ENCODE peak calls at places on chromosomes 7 and 10, in six cellular contexts. One of them, this sample, is unnamed.

GRCh38 chr7:116783666-116784318 is 78.6 kb upstream of the CAPZA2 start:
- DNase-seq in thoracic aorta: no peak
- DNase-seq in mucosa of descending colon: peak
- DNase-seq in GM10248: no peak
- DNase-seq in GM06990: no peak
- DNase-seq in endothelial cell: no peak
- DNase-seq in this sample: no peak

GRCh38 chr10:19728376-19728775 is 87.9 kb upstream of the PLXDC2 start:
- DNase-seq in GM10248: no peak
- DNase-seq in mucosa of descending colon: no peak
- DNase-seq in GM06990: no peak
- DNase-seq in endothelial cell: no peak
- DNase-seq in thoracic aorta: no peak
- DNase-seq in this sample: no peak

GRCh38 chr7:147708871-147709270 is 881.7 kb upstream of the C7orf33 start:
- DNase-seq in thoracic aorta: no peak
- DNase-seq in GM06990: no peak
- DNase-seq in mucosa of descending colon: no peak
- DNase-seq in GM10248: no peak
- DNase-seq in endothelial cell: no peak
- DNase-seq in this sample: no peak

GRCh38 chr7:1856161-1856965 is 186.3 kb downstream of the ELFN1 start:
- DNase-seq in endothelial cell: no peak
- DNase-seq in GM10248: no peak
- DNase-seq in mucosa of descending colon: peak
- DNase-seq in thoracic aorta: no peak
- DNase-seq in GM06990: no peak
- DNase-seq in this sample: no peak

GRCh38 chr10:97901381-97901780 is 51.7 kb downstream of the GOLGA7B start:
- DNase-seq in GM10248: no peak
- DNase-seq in endothelial cell: no peak
- DNase-seq in mucosa of descending colon: no peak
- DNase-seq in GM06990: no peak
- DNase-seq in thoracic aorta: no peak
- DNase-seq in this sample: no peak

GRCh38 chr10:30398788-30399187 is 35.2 kb upstream of the MAP3K8 start:
- DNase-seq in thoracic aorta: no peak
- DNase-seq in mucosa of descending colon: no peak
- DNase-seq in GM10248: no peak
- DNase-seq in endothelial cell: no peak
- DNase-seq in GM06990: no peak
- DNase-seq in this sample: peak

GRCh38 chr7:91151916-91152315 is 112.3 kb upstream of the FZD1 start:
- DNase-seq in endothelial cell: no peak
- DNase-seq in thoracic aorta: no peak
- DNase-seq in GM06990: no peak
- DNase-seq in mucosa of descending colon: no peak
- DNase-seq in GM10248: no peak
- DNase-seq in this sample: no peak

GRCh38 chr7:134690016-134690415 is 43.4 kb downstream of the BPGM start:
- DNase-seq in thoracic aorta: no peak
- DNase-seq in endothelial cell: no peak
- DNase-seq in mucosa of descending colon: no peak
- DNase-seq in GM06990: no peak
- DNase-seq in GM10248: peak
- DNase-seq in this sample: no peak

GRCh38 chr7:52540041-52540440 is 495.4 kb upstream of the POM121L12 start:
- DNase-seq in thoracic aorta: no peak
- DNase-seq in mucosa of descending colon: no peak
- DNase-seq in endothelial cell: no peak
- DNase-seq in GM06990: no peak
- DNase-seq in GM10248: no peak
- DNase-seq in this sample: peak

GRCh38 chr10:50857579-50857978 is 27.8 kb downstream of the A1CF start:
- DNase-seq in endothelial cell: no peak
- DNase-seq in thoracic aorta: no peak
- DNase-seq in mucosa of descending colon: no peak
- DNase-seq in GM06990: no peak
- DNase-seq in GM10248: no peak
- DNase-seq in this sample: no peak

GRCh38 chr7:66352071-66352470 is 146.9 kb downstream of the TPST1 start:
- DNase-seq in GM06990: no peak
- DNase-seq in mucosa of descending colon: no peak
- DNase-seq in GM10248: peak
- DNase-seq in thoracic aorta: no peak
- DNase-seq in endothelial cell: no peak
- DNase-seq in this sample: no peak
- TF ChIP-seq CTCF in GM06990: no peak
- TF ChIP-seq CTCF in mucosa of descending colon: no peak
- TF ChIP-seq CTCF in GM10248: no peak
- TF ChIP-seq CTCF in thoracic aorta: no peak
- TF ChIP-seq CTCF in endothelial cell: no peak
- TF ChIP-seq CTCF in this sample: no peak

GRCh38 chr10:26480909-26481703 is 43.0 kb downstream of the APBB1IP start:
- DNase-seq in GM06990: no peak
- DNase-seq in mucosa of descending colon: no peak
- DNase-seq in GM10248: no peak
- DNase-seq in thoracic aorta: no peak
- DNase-seq in endothelial cell: no peak
- DNase-seq in this sample: no peak
- TF ChIP-seq CTCF in GM06990: no peak
- TF ChIP-seq CTCF in mucosa of descending colon: no peak
- TF ChIP-seq CTCF in GM10248: no peak
- TF ChIP-seq CTCF in thoracic aorta: no peak
- TF ChIP-seq CTCF in endothelial cell: no peak
- TF ChIP-seq CTCF in this sample: no peak

GRCh38 chr7:43112088-43112940 is at the start of gene HECW1:
- DNase-seq in GM06990: peak
- DNase-seq in endothelial cell: peak
- DNase-seq in thoracic aorta: no peak
- DNase-seq in mucosa of descending colon: no peak
- DNase-seq in GM10248: no peak
- DNase-seq in this sample: no peak
- TF ChIP-seq CTCF in GM06990: no peak
- TF ChIP-seq CTCF in endothelial cell: no peak
- TF ChIP-seq CTCF in thoracic aorta: no peak
- TF ChIP-seq CTCF in mucosa of descending colon: no peak
- TF ChIP-seq CTCF in GM10248: no peak
- TF ChIP-seq CTCF in this sample: no peak

GRCh38 chr7:45975367-45975766 is 54.3 kb upstream of the IGFBP3 start:
- DNase-seq in endothelial cell: no peak
- DNase-seq in mucosa of descending colon: no peak
- DNase-seq in GM10248: peak
- DNase-seq in thoracic aorta: no peak
- DNase-seq in GM06990: no peak
- DNase-seq in this sample: no peak

GRCh38 chr7:45974540-45975360 is 53.7 kb upstream of the IGFBP3 start:
- DNase-seq in mucosa of descending colon: no peak
- DNase-seq in GM10248: peak
- DNase-seq in GM06990: no peak
- DNase-seq in endothelial cell: no peak
- DNase-seq in thoracic aorta: no peak
- DNase-seq in this sample: no peak

GRCh38 chr7:45976485-45976856 is 55.4 kb upstream of the IGFBP3 start:
- DNase-seq in thoracic aorta: no peak
- DNase-seq in GM10248: peak
- DNase-seq in mucosa of descending colon: no peak
- DNase-seq in endothelial cell: no peak
- DNase-seq in GM06990: no peak
- DNase-seq in this sample: no peak

GRCh38 chr7:45977256-45977655 is 56.2 kb upstream of the IGFBP3 start:
- DNase-seq in endothelial cell: no peak
- DNase-seq in thoracic aorta: no peak
- DNase-seq in mucosa of descending colon: no peak
- DNase-seq in GM06990: no peak
- DNase-seq in GM10248: peak
- DNase-seq in this sample: no peak

GRCh38 chr7:45975847-45976484 is 54.9 kb upstream of the IGFBP3 start:
- DNase-seq in GM10248: peak
- DNase-seq in mucosa of descending colon: no peak
- DNase-seq in endothelial cell: no peak
- DNase-seq in thoracic aorta: no peak
- DNase-seq in GM06990: no peak
- DNase-seq in this sample: no peak
- TF ChIP-seq CTCF in GM10248: no peak
- TF ChIP-seq CTCF in mucosa of descending colon: no peak
- TF ChIP-seq CTCF in endothelial cell: no peak
- TF ChIP-seq CTCF in thoracic aorta: no peak
- TF ChIP-seq CTCF in GM06990: no peak
- TF ChIP-seq CTCF in this sample: no peak

GRCh38 chr10:43076311-43076875 is 476 bp upstream of the RET start:
- DNase-seq in mucosa of descending colon: no peak
- DNase-seq in thoracic aorta: no peak
- DNase-seq in endothelial cell: no peak
- DNase-seq in GM06990: no peak
- DNase-seq in GM10248: no peak
- DNase-seq in this sample: no peak
- TF ChIP-seq CTCF in mucosa of descending colon: no peak
- TF ChIP-seq CTCF in thoracic aorta: no peak
- TF ChIP-seq CTCF in endothelial cell: no peak
- TF ChIP-seq CTCF in GM06990: no peak
- TF ChIP-seq CTCF in GM10248: no peak
- TF ChIP-seq CTCF in this sample: no peak

DNA sequence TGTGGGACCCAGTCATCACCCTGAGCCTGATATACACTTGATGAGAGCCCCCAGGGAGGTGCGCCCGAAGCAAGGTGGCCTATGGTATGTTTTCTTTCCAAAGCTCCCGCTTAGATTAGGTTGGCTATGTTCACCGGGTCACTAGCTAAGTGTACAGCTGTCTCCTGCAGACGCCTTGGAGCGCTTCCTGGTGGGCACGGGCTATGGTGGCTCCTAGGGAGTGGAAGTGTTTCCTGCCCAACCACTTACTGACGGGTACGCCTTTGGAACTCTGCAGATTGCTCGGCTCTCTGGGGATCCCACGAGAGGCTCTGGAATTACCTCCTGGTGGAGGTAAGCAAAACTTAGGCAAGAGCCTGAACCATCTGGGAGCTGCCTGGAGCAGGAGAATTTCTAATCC is 83.6 kb upstream of the CXCL12 start:
- DNase-seq in mucosa of descending colon: no peak
- DNase-seq in GM10248: no peak
- DNase-seq in endothelial cell: no peak
- DNase-seq in GM06990: no peak
- DNase-seq in thoracic aorta: no peak
- DNase-seq in this sample: no peak
- TF ChIP-seq CTCF in mucosa of descending colon: no peak
- TF ChIP-seq CTCF in GM10248: no peak
- TF ChIP-seq CTCF in endothelial cell: no peak
- TF ChIP-seq CTCF in GM06990: no peak
- TF ChIP-seq CTCF in thoracic aorta: no peak
- TF ChIP-seq CTCF in this sample: no peak

DNA sequence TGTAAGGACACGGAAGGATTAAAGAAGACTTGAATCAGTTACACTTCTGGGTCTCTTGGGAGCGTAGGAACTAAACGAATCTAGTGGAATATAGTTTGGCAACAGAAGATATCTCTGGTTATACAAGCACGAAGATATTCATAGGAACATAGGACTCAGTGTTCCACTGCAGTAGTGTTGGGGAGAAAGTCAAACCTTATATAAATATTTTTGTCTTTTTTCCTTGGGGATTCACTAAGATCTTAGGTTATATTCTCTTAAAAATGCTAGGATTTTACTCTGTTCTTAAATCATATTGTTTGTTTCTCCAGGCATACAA is 21.4 kb downstream of the PRKAR2B start:
- DNase-seq in GM10248: no peak
- DNase-seq in mucosa of descending colon: no peak
- DNase-seq in endothelial cell: no peak
- DNase-seq in GM06990: no peak
- DNase-seq in thoracic aorta: no peak
- DNase-seq in this sample: no peak
- TF ChIP-seq CTCF in GM10248: no peak
- TF ChIP-seq CTCF in mucosa of descending colon: no peak
- TF ChIP-seq CTCF in endothelial cell: no peak
- TF ChIP-seq CTCF in GM06990: no peak
- TF ChIP-seq CTCF in thoracic aorta: no peak
- TF ChIP-seq CTCF in this sample: no peak